ENCODE peak calls at places on chromosomes 2 and 18, in nine cellular contexts. S is suprapubic skin; I is ovary; Q is activated effector memory CD4-positive, alpha-beta T cell treated with anti-CD3 and anti-CD28 coated beads, Interleukin-2, amount 50 U/mL, for 16 hours; G is glutamatergic neuron; Z is putamen; U is T-helper 1 cell; X is posterior cingulate gyrus; B is stimulated activated CD8-positive, alpha-beta memory T cell treated with anti-CD3 and anti-CD28 coated beads, Interleukin-2, amount 100 ng/mL, for 1 hour. C is an unnamed sample.

GRCh38 chr18:11665146-11665545 is 23.9 kb upstream of the GNAL start:
- DNase-seq in U (no peak), I (no peak), G (no peak), S (no peak), X (no peak), Z (no peak), Q (no peak), B (no peak), C (no peak)

GRCh38 chr2:216807861-216808272 is 52.0 kb downstream of the TNP1 start:
- DNase-seq in B (no peak), X (no peak), I (no peak), U (no peak), G (no peak), Z (no peak), Q (no peak), S (no peak), C (no peak)

GRCh38 chr2:190649798-190650390 is 1.0 kb downstream of the NAB1 start:
- DNase-seq in G (no peak), U (no peak), Z (peak), B (no peak), Q (no peak), I (no peak), S (no peak), X (no peak), C (peak)

GRCh38 chr2:112108238-112108832 is 29.9 kb upstream of the FBLN7 start:
- DNase-seq in Z (no peak), I (no peak), S (no peak), U (no peak), B (no peak), G (no peak), X (no peak), Q (no peak), C (no peak)

GRCh38 chr2:68344031-68344430 is 21.1 kb upstream of the PLEK start:
- DNase-seq in I (no peak), U (no peak), B (no peak), X (no peak), Z (no peak), Q (no peak), G (no peak), S (no peak), C (no peak)

GRCh38 chr2:69645026-69645425 is 1.5 kb upstream of the AAK1 start:
- DNase-seq in S (no peak), Z (peak), U (peak), I (no peak), G (no peak), X (no peak), Q (no peak), B (no peak), C (peak)

GRCh38 chr18:67514901-67515540 is 1.5 kb downstream of the DSEL start:
- DNase-seq in X (no peak), Q (no peak), Z (no peak), U (no peak), S (no peak), G (no peak), B (no peak), I (no peak), C (peak)

GRCh38 chr2:20579866-20580265 is 71.0 kb downstream of the HS1BP3 start:
- DNase-seq in I (no peak), Q (no peak), Z (no peak), B (no peak), X (no peak), G (no peak), U (no peak), S (peak), C (no peak)

GRCh38 chr2:54712516-54712915 is 10.9 kb upstream of the EML6 start:
- DNase-seq in G (no peak), X (no peak), Z (no peak), U (no peak), B (no peak), I (no peak), Q (no peak), S (no peak), C (no peak)

GRCh38 chr2:132632000-132632649 is 37.9 kb downstream of the LYPD1 start:
- DNase-seq in S (no peak), G (no peak), Z (peak), U (no peak), I (no peak), X (no peak), B (no peak), Q (no peak), C (peak)

GRCh38 chr2:173652731-173653426 is 298.2 kb downstream of the CDCA7 start:
- DNase-seq in I (no peak), Z (peak), G (no peak), U (no peak), B (no peak), X (no peak), S (no peak), Q (no peak), C (no peak)

GRCh38 chr18:59900222-59901128 is 679 bp downstream of the PMAIP1 start:
- DNase-seq in S (peak), B (peak), I (no peak), Q (peak), U (peak), X (no peak), Z (no peak), G (peak), C (no peak)